ENCODE peak calls at places on chromosomes 13 and 19, in nine cellular contexts. One of them, this sample, is unnamed.
A peak's percentile ranks its signal among the peaks of the same experiment; 100 is the strongest.

GRCh38 chr13:35694549-35695233 is 218.2 kb upstream of the MAB21L1 start:
- DNase-seq in aorta: no peak
- DNase-seq in CD4-positive, CD25-positive, alpha-beta regulatory T cell: no peak
- DNase-seq in neural progenitor cell: no peak
- DNase-seq in prostate gland: no peak
- DNase-seq in endodermal cell: peak; percentile 30
- DNase-seq in neuronal stem cell: no peak
- DNase-seq in body of pancreas: no peak
- DNase-seq in CD8-positive, alpha-beta memory T cell: no peak
- DNase-seq in this sample: no peak

GRCh38 chr19:5983367-5983955 is 5.5 kb upstream of the RANBP3 start:
- DNase-seq in aorta: no peak
- DNase-seq in CD4-positive, CD25-positive, alpha-beta regulatory T cell: no peak
- DNase-seq in neural progenitor cell: no peak
- DNase-seq in prostate gland: no peak
- DNase-seq in endodermal cell: no peak
- DNase-seq in neuronal stem cell: no peak
- DNase-seq in body of pancreas: no peak
- DNase-seq in CD8-positive, alpha-beta memory T cell: no peak
- DNase-seq in this sample: no peak

GRCh38 chr19:327291-328024 is 17.1 kb downstream of the MIER2 start:
- DNase-seq in aorta: no peak
- DNase-seq in CD4-positive, CD25-positive, alpha-beta regulatory T cell: no peak
- DNase-seq in neural progenitor cell: no peak
- DNase-seq in prostate gland: no peak
- DNase-seq in endodermal cell: no peak
- DNase-seq in neuronal stem cell: no peak
- DNase-seq in body of pancreas: no peak
- DNase-seq in CD8-positive, alpha-beta memory T cell: no peak
- DNase-seq in this sample: no peak

GRCh38 chr13:109568273-109568900 is 218.0 kb downstream of the IRS2 start:
- DNase-seq in aorta: no peak
- DNase-seq in CD4-positive, CD25-positive, alpha-beta regulatory T cell: no peak
- DNase-seq in neural progenitor cell: no peak
- DNase-seq in prostate gland: no peak
- DNase-seq in endodermal cell: no peak
- DNase-seq in neuronal stem cell: no peak
- DNase-seq in body of pancreas: no peak
- DNase-seq in CD8-positive, alpha-beta memory T cell: no peak
- DNase-seq in this sample: no peak

GRCh38 chr13:29969286-29969685 is 118.9 kb upstream of the UBL3 start:
- DNase-seq in aorta: no peak
- DNase-seq in CD4-positive, CD25-positive, alpha-beta regulatory T cell: no peak
- DNase-seq in neural progenitor cell: no peak
- DNase-seq in prostate gland: no peak
- DNase-seq in endodermal cell: no peak
- DNase-seq in neuronal stem cell: no peak
- DNase-seq in body of pancreas: no peak
- DNase-seq in CD8-positive, alpha-beta memory T cell: no peak
- DNase-seq in this sample: no peak

GRCh38 chr19:45919678-45920077 is 5.1 kb upstream of the NANOS2 start:
- DNase-seq in aorta: no peak
- DNase-seq in CD4-positive, CD25-positive, alpha-beta regulatory T cell: no peak
- DNase-seq in neural progenitor cell: no peak
- DNase-seq in prostate gland: no peak
- DNase-seq in endodermal cell: no peak
- DNase-seq in neuronal stem cell: no peak
- DNase-seq in body of pancreas: no peak
- DNase-seq in CD8-positive, alpha-beta memory T cell: no peak
- DNase-seq in this sample: no peak

GRCh38 chr19:34962281-34962944 is 1.6 kb downstream of the ZNF792 start:
- DNase-seq in aorta: no peak
- DNase-seq in CD4-positive, CD25-positive, alpha-beta regulatory T cell: no peak
- DNase-seq in neural progenitor cell: no peak
- DNase-seq in prostate gland: no peak
- DNase-seq in endodermal cell: peak; percentile 57
- DNase-seq in neuronal stem cell: no peak
- DNase-seq in body of pancreas: no peak
- DNase-seq in CD8-positive, alpha-beta memory T cell: no peak
- DNase-seq in this sample: peak; percentile 56

GRCh38 chr19:37565370-37565669 is 29.3 kb downstream of the ZNF571 start:
- DNase-seq in aorta: no peak
- DNase-seq in CD4-positive, CD25-positive, alpha-beta regulatory T cell: no peak
- DNase-seq in neural progenitor cell: no peak
- DNase-seq in prostate gland: no peak
- DNase-seq in endodermal cell: no peak
- DNase-seq in neuronal stem cell: no peak
- DNase-seq in body of pancreas: no peak
- DNase-seq in CD8-positive, alpha-beta memory T cell: no peak
- DNase-seq in this sample: no peak

GRCh38 chr19:34731019-34731829 is 2.8 kb upstream of the ZNF181 start:
- DNase-seq in aorta: no peak
- DNase-seq in CD4-positive, CD25-positive, alpha-beta regulatory T cell: no peak
- DNase-seq in neural progenitor cell: no peak
- DNase-seq in prostate gland: no peak
- DNase-seq in endodermal cell: no peak
- DNase-seq in neuronal stem cell: no peak
- DNase-seq in body of pancreas: peak; percentile 28
- DNase-seq in CD8-positive, alpha-beta memory T cell: no peak
- DNase-seq in this sample: no peak

GRCh38 chr19:45667620-45668341 is at the start of gene GIPR:
- DNase-seq in aorta: peak; percentile 79
- DNase-seq in CD4-positive, CD25-positive, alpha-beta regulatory T cell: peak; percentile 54
- DNase-seq in neural progenitor cell: peak; percentile 66
- DNase-seq in prostate gland: no peak
- DNase-seq in endodermal cell: peak; percentile 94
- DNase-seq in neuronal stem cell: no peak
- DNase-seq in body of pancreas: peak; percentile 68
- DNase-seq in CD8-positive, alpha-beta memory T cell: peak; percentile 60
- DNase-seq in this sample: peak; percentile 28

GRCh38 chr13:35252536-35253205 is 223.8 kb downstream of the MAB21L1 start:
- DNase-seq in aorta: no peak
- DNase-seq in CD4-positive, CD25-positive, alpha-beta regulatory T cell: no peak
- DNase-seq in neural progenitor cell: no peak
- DNase-seq in prostate gland: no peak
- DNase-seq in endodermal cell: no peak
- DNase-seq in neuronal stem cell: no peak
- DNase-seq in body of pancreas: no peak
- DNase-seq in CD8-positive, alpha-beta memory T cell: no peak
- DNase-seq in this sample: no peak

DNA sequence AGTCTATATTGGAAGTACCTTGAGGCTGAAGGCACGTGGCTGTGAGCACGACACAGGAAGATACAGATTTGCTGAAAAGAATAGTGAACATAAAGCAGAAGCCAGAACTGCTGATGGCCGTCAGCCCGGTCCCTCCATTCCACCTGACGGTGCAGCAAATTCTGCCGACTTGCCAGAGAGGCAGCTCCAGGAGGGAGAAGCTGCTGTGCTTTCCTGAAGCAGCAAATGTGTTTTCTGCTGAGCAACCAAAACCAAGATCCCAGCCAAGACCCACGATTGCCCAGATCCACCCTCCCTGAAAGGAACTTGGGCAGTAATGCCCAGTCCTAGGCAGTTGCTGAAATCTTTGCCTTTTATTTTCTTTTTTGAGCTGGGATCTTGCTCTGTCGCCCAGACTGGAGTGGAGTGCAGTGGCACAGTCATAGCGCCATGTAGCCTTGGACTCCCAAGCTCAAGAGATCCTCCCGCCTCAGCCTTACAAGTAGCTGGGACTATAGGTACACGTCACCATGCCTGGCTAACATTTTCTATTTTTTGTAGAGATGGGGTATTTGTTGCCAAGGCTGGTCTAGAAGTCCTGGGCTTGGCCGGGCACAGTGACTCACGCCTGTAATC is 7.0 kb upstream of the RCN3 start:
- DNase-seq in aorta: no peak
- DNase-seq in CD4-positive, CD25-positive, alpha-beta regulatory T cell: no peak
- DNase-seq in neural progenitor cell: no peak
- DNase-seq in prostate gland: no peak
- DNase-seq in endodermal cell: no peak
- DNase-seq in neuronal stem cell: no peak
- DNase-seq in body of pancreas: no peak
- DNase-seq in CD8-positive, alpha-beta memory T cell: no peak
- DNase-seq in this sample: no peak
- H3K27ac ChIP-seq in aorta: no peak overlapping the region
- H3K27ac ChIP-seq in CD4-positive, CD25-positive, alpha-beta regulatory T cell: no peak overlapping the region
- H3K27ac ChIP-seq in neural progenitor cell: no peak overlapping the region
- H3K27ac ChIP-seq in prostate gland: no peak overlapping the region
- H3K27ac ChIP-seq in endodermal cell: no peak overlapping the region
- H3K27ac ChIP-seq in neuronal stem cell: no peak overlapping the region
- H3K27ac ChIP-seq in body of pancreas: no peak overlapping the region
- H3K27ac ChIP-seq in CD8-positive, alpha-beta memory T cell: no peak overlapping the region
- H3K27ac ChIP-seq in this sample: no peak overlapping the region

GRCh38 chr19:11555246-11555645 is 3.8 kb downstream of the ELOF1 start:
- DNase-seq in aorta: no peak
- DNase-seq in CD4-positive, CD25-positive, alpha-beta regulatory T cell: no peak
- DNase-seq in neural progenitor cell: no peak
- DNase-seq in prostate gland: no peak
- DNase-seq in endodermal cell: no peak
- DNase-seq in neuronal stem cell: no peak
- DNase-seq in body of pancreas: no peak
- DNase-seq in CD8-positive, alpha-beta memory T cell: no peak
- DNase-seq in this sample: no peak

GRCh38 chr19:11556634-11557420 is 2.2 kb downstream of the ELOF1 start:
- DNase-seq in aorta: no peak
- DNase-seq in CD4-positive, CD25-positive, alpha-beta regulatory T cell: no peak
- DNase-seq in neural progenitor cell: no peak
- DNase-seq in prostate gland: no peak
- DNase-seq in endodermal cell: no peak
- DNase-seq in neuronal stem cell: no peak
- DNase-seq in body of pancreas: no peak
- DNase-seq in CD8-positive, alpha-beta memory T cell: no peak
- DNase-seq in this sample: no peak

GRCh38 chr19:11558881-11559828 is at the start of gene ELOF1:
- DNase-seq in aorta: peak; percentile 99
- DNase-seq in CD4-positive, CD25-positive, alpha-beta regulatory T cell: peak; percentile 96
- DNase-seq in neural progenitor cell: peak; percentile 99
- DNase-seq in prostate gland: peak; percentile 98
- DNase-seq in endodermal cell: peak; percentile 99
- DNase-seq in neuronal stem cell: peak; percentile 96
- DNase-seq in body of pancreas: peak; percentile 97
- DNase-seq in CD8-positive, alpha-beta memory T cell: peak; percentile 95
- DNase-seq in this sample: peak; percentile 96

GRCh38 chr19:11563530-11563929 is 4.5 kb upstream of the ELOF1 start:
- DNase-seq in aorta: no peak
- DNase-seq in CD4-positive, CD25-positive, alpha-beta regulatory T cell: no peak
- DNase-seq in neural progenitor cell: no peak
- DNase-seq in prostate gland: no peak
- DNase-seq in endodermal cell: no peak
- DNase-seq in neuronal stem cell: no peak
- DNase-seq in body of pancreas: no peak
- DNase-seq in CD8-positive, alpha-beta memory T cell: no peak
- DNase-seq in this sample: no peak

GRCh38 chr19:11560404-11560988 is 1.5 kb upstream of the ELOF1 start:
- DNase-seq in aorta: no peak
- DNase-seq in CD4-positive, CD25-positive, alpha-beta regulatory T cell: peak; percentile 43
- DNase-seq in neural progenitor cell: peak; percentile 91
- DNase-seq in prostate gland: peak; percentile 42
- DNase-seq in endodermal cell: peak; percentile 84
- DNase-seq in neuronal stem cell: peak; percentile 69
- DNase-seq in body of pancreas: peak; percentile 44
- DNase-seq in CD8-positive, alpha-beta memory T cell: peak; percentile 48
- DNase-seq in this sample: peak; percentile 66
- H3K4me1 ChIP-seq in aorta: peaks cover 3% of the 10 kb centered on the region
- H3K4me1 ChIP-seq in CD4-positive, CD25-positive, alpha-beta regulatory T cell: peaks cover 31% of the 10 kb centered on the region
- H3K4me1 ChIP-seq in neural progenitor cell: peaks cover 5% of the 10 kb centered on the region
- H3K4me1 ChIP-seq in prostate gland: peaks cover 11% of the 10 kb centered on the region
- H3K4me1 ChIP-seq in endodermal cell: no peaks in the 10 kb centered on the region
- H3K4me1 ChIP-seq in neuronal stem cell: peaks cover 7% of the 10 kb centered on the region
- H3K4me1 ChIP-seq in body of pancreas: peaks cover 33% of the 10 kb centered on the region
- H3K4me1 ChIP-seq in CD8-positive, alpha-beta memory T cell: peaks cover 30% of the 10 kb centered on the region
- H3K4me1 ChIP-seq in this sample: peaks cover 31% of the 10 kb centered on the region

GRCh38 chr19:21878646-21879045 is 42.7 kb upstream of the ZNF43 start:
- DNase-seq in aorta: no peak
- DNase-seq in CD4-positive, CD25-positive, alpha-beta regulatory T cell: no peak
- DNase-seq in neural progenitor cell: no peak
- DNase-seq in prostate gland: no peak
- DNase-seq in endodermal cell: no peak
- DNase-seq in neuronal stem cell: no peak
- DNase-seq in body of pancreas: no peak
- DNase-seq in CD8-positive, alpha-beta memory T cell: no peak
- DNase-seq in this sample: no peak
- H3K27ac ChIP-seq in aorta: no peak overlapping the region
- H3K27ac ChIP-seq in CD4-positive, CD25-positive, alpha-beta regulatory T cell: no peak overlapping the region
- H3K27ac ChIP-seq in neural progenitor cell: no peak overlapping the region
- H3K27ac ChIP-seq in prostate gland: no peak overlapping the region
- H3K27ac ChIP-seq in endodermal cell: no peak overlapping the region
- H3K27ac ChIP-seq in neuronal stem cell: no peak overlapping the region
- H3K27ac ChIP-seq in body of pancreas: no peak overlapping the region
- H3K27ac ChIP-seq in CD8-positive, alpha-beta memory T cell: no peak overlapping the region
- H3K27ac ChIP-seq in this sample: no peak overlapping the region

GRCh38 chr19:56114051-56114694 is 6.9 kb downstream of the ZNF787 start:
- DNase-seq in aorta: no peak
- DNase-seq in CD4-positive, CD25-positive, alpha-beta regulatory T cell: no peak
- DNase-seq in neural progenitor cell: no peak
- DNase-seq in prostate gland: no peak
- DNase-seq in endodermal cell: peak; percentile 42
- DNase-seq in neuronal stem cell: no peak
- DNase-seq in body of pancreas: no peak
- DNase-seq in CD8-positive, alpha-beta memory T cell: no peak
- DNase-seq in this sample: no peak

GRCh38 chr19:56113071-56113632 is 7.9 kb downstream of the ZNF787 start:
- DNase-seq in aorta: no peak
- DNase-seq in CD4-positive, CD25-positive, alpha-beta regulatory T cell: no peak
- DNase-seq in neural progenitor cell: no peak
- DNase-seq in prostate gland: no peak
- DNase-seq in endodermal cell: no peak
- DNase-seq in neuronal stem cell: no peak
- DNase-seq in body of pancreas: no peak
- DNase-seq in CD8-positive, alpha-beta memory T cell: no peak
- DNase-seq in this sample: no peak

GRCh38 chr19:56110515-56111448 is 10.3 kb downstream of the ZNF787 start:
- DNase-seq in aorta: no peak
- DNase-seq in CD4-positive, CD25-positive, alpha-beta regulatory T cell: no peak
- DNase-seq in neural progenitor cell: peak; percentile 34
- DNase-seq in prostate gland: no peak
- DNase-seq in endodermal cell: no peak
- DNase-seq in neuronal stem cell: no peak
- DNase-seq in body of pancreas: peak; percentile 59
- DNase-seq in CD8-positive, alpha-beta memory T cell: no peak
- DNase-seq in this sample: no peak

GRCh38 chr19:56111601-56112312 is 9.3 kb downstream of the ZNF787 start:
- DNase-seq in aorta: no peak
- DNase-seq in CD4-positive, CD25-positive, alpha-beta regulatory T cell: no peak
- DNase-seq in neural progenitor cell: peak; percentile 37
- DNase-seq in prostate gland: no peak
- DNase-seq in endodermal cell: no peak
- DNase-seq in neuronal stem cell: no peak
- DNase-seq in body of pancreas: no peak
- DNase-seq in CD8-positive, alpha-beta memory T cell: no peak
- DNase-seq in this sample: no peak

DNA sequence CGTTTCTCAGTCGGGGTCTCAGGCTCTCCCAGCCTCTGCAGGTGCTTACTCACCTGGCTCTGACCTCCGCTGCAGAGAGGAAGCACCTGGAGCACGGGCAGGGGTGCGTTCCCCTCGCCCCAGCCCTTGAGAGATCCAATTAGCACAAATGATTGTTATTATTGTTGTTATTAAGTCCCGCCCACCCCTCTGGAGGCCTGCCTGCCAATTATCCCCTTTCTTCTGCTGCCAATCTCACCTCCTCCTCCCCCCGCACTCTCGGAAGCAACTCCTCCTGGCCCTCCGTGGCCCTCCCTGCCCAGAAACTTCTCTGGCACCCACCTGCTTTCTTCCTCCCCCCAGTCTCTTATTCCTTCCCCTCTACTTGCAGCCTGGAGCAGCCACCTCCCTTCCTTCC is 8.8 kb downstream of the ZNF787 start:
- DNase-seq in aorta: no peak
- DNase-seq in CD4-positive, CD25-positive, alpha-beta regulatory T cell: no peak
- DNase-seq in neural progenitor cell: no peak
- DNase-seq in prostate gland: no peak
- DNase-seq in endodermal cell: no peak
- DNase-seq in neuronal stem cell: no peak
- DNase-seq in body of pancreas: no peak
- DNase-seq in CD8-positive, alpha-beta memory T cell: no peak
- DNase-seq in this sample: no peak
- H3K4me1 ChIP-seq in aorta: no peaks in the 10 kb centered on the region
- H3K4me1 ChIP-seq in CD4-positive, CD25-positive, alpha-beta regulatory T cell: peaks cover 15% of the 10 kb centered on the region
- H3K4me1 ChIP-seq in neural progenitor cell: peaks cover 42% of the 10 kb centered on the region
- H3K4me1 ChIP-seq in prostate gland: peaks cover 43% of the 10 kb centered on the region
- H3K4me1 ChIP-seq in endodermal cell: peaks cover 5% of the 10 kb centered on the region
- H3K4me1 ChIP-seq in neuronal stem cell: peaks cover 26% of the 10 kb centered on the region
- H3K4me1 ChIP-seq in body of pancreas: peaks cover 86% of the 10 kb centered on the region
- H3K4me1 ChIP-seq in CD8-positive, alpha-beta memory T cell: peaks cover 17% of the 10 kb centered on the region
- H3K4me1 ChIP-seq in this sample: peaks cover 12% of the 10 kb centered on the region

This sample was measured in CD4-positive, alpha-beta memory T cell.